ENCODE peak calls at places on chromosomes 13 and 19, in seven cellular contexts. One of them, this sample, is unnamed.

GRCh38 chr13:66689037-66689619 is 541.0 kb downstream of the PCDH9 start:
- DNase-seq in DMS 273 treated with DMSO at 0.1 percent for 48 hours: no peak
- DNase-seq in tibial nerve: no peak
- DNase-seq in posterior cingulate gyrus: no peak
- DNase-seq in spleen: no peak
- DNase-seq in BJ: no peak
- DNase-seq in endothelial cell: no peak
- DNase-seq in this sample: no peak

GRCh38 chr13:83065136-83065535 is 817.1 kb downstream of the SLITRK1 start:
- DNase-seq in posterior cingulate gyrus: no peak
- DNase-seq in tibial nerve: peak
- DNase-seq in BJ: peak
- DNase-seq in spleen: no peak
- DNase-seq in endothelial cell: no peak
- DNase-seq in DMS 273 treated with DMSO at 0.1 percent for 48 hours: no peak
- DNase-seq in this sample: no peak

GRCh38 chr13:24605923-24606372 is 74.3 kb upstream of the ATP12A start:
- DNase-seq in tibial nerve: no peak
- DNase-seq in BJ: no peak
- DNase-seq in endothelial cell: no peak
- DNase-seq in DMS 273 treated with DMSO at 0.1 percent for 48 hours: no peak
- DNase-seq in spleen: no peak
- DNase-seq in posterior cingulate gyrus: no peak
- DNase-seq in this sample: no peak

GRCh38 chr13:105579821-105580707 is 955.4 kb downstream of the EFNB2 start:
- DNase-seq in tibial nerve: no peak
- DNase-seq in endothelial cell: no peak
- DNase-seq in posterior cingulate gyrus: no peak
- DNase-seq in spleen: no peak
- DNase-seq in DMS 273 treated with DMSO at 0.1 percent for 48 hours: no peak
- DNase-seq in BJ: no peak
- DNase-seq in this sample: no peak

GRCh38 chr13:62846302-62846701 is 1430.7 kb upstream of the PCDH20 start:
- DNase-seq in posterior cingulate gyrus: no peak
- DNase-seq in DMS 273 treated with DMSO at 0.1 percent for 48 hours: no peak
- DNase-seq in BJ: no peak
- DNase-seq in endothelial cell: no peak
- DNase-seq in tibial nerve: no peak
- DNase-seq in spleen: no peak
- DNase-seq in this sample: no peak

GRCh38 chr13:92769064-92769463 is 457.5 kb upstream of the GPC6 start:
- DNase-seq in BJ: no peak
- DNase-seq in tibial nerve: no peak
- DNase-seq in endothelial cell: no peak
- DNase-seq in spleen: no peak
- DNase-seq in posterior cingulate gyrus: no peak
- DNase-seq in DMS 273 treated with DMSO at 0.1 percent for 48 hours: no peak
- DNase-seq in this sample: no peak

GRCh38 chr19:40933025-40933424 is 51.0 kb upstream of the CYP2A7 start:
- DNase-seq in endothelial cell: no peak
- DNase-seq in DMS 273 treated with DMSO at 0.1 percent for 48 hours: no peak
- DNase-seq in tibial nerve: no peak
- DNase-seq in BJ: no peak
- DNase-seq in posterior cingulate gyrus: no peak
- DNase-seq in spleen: no peak
- DNase-seq in this sample: no peak

GRCh38 chr13:31073859-31074718 is 87.6 kb downstream of the HSPH1 start:
- DNase-seq in spleen: no peak
- DNase-seq in endothelial cell: no peak
- DNase-seq in BJ: no peak
- DNase-seq in posterior cingulate gyrus: no peak
- DNase-seq in DMS 273 treated with DMSO at 0.1 percent for 48 hours: no peak
- DNase-seq in tibial nerve: no peak
- DNase-seq in this sample: no peak

GRCh38 chr19:30070198-30070969 is 128.3 kb downstream of the URI1 start:
- DNase-seq in BJ: no peak
- DNase-seq in spleen: peak
- DNase-seq in DMS 273 treated with DMSO at 0.1 percent for 48 hours: no peak
- DNase-seq in tibial nerve: no peak
- DNase-seq in endothelial cell: no peak
- DNase-seq in posterior cingulate gyrus: no peak
- DNase-seq in this sample: no peak

GRCh38 chr19:36151144-36152051 is 849 bp downstream of the COX7A1 start:
- DNase-seq in tibial nerve: peak
- DNase-seq in BJ: no peak
- DNase-seq in spleen: peak
- DNase-seq in posterior cingulate gyrus: no peak
- DNase-seq in endothelial cell: peak
- DNase-seq in DMS 273 treated with DMSO at 0.1 percent for 48 hours: no peak
- DNase-seq in this sample: no peak

GRCh38 chr13:40786568-40786996 is 2.8 kb upstream of the SLC25A15 start:
- DNase-seq in BJ: no peak
- DNase-seq in spleen: no peak
- DNase-seq in DMS 273 treated with DMSO at 0.1 percent for 48 hours: no peak
- DNase-seq in tibial nerve: no peak
- DNase-seq in endothelial cell: no peak
- DNase-seq in posterior cingulate gyrus: no peak
- DNase-seq in this sample: no peak

GRCh38 chr13:45521292-45521691 is 56.6 kb downstream of the COG3 start:
- DNase-seq in DMS 273 treated with DMSO at 0.1 percent for 48 hours: no peak
- DNase-seq in posterior cingulate gyrus: no peak
- DNase-seq in tibial nerve: no peak
- DNase-seq in BJ: no peak
- DNase-seq in endothelial cell: no peak
- DNase-seq in spleen: no peak
- DNase-seq in this sample: no peak

GRCh38 chr13:108657520-108657919 is 28.1 kb downstream of the MYO16 start:
- DNase-seq in BJ: no peak
- DNase-seq in DMS 273 treated with DMSO at 0.1 percent for 48 hours: no peak
- DNase-seq in spleen: no peak
- DNase-seq in endothelial cell: no peak
- DNase-seq in tibial nerve: no peak
- DNase-seq in posterior cingulate gyrus: no peak
- DNase-seq in this sample: no peak

GRCh38 chr19:10262771-10263170 is 8.1 kb upstream of the ICAM1 start:
- DNase-seq in DMS 273 treated with DMSO at 0.1 percent for 48 hours: no peak
- DNase-seq in posterior cingulate gyrus: no peak
- DNase-seq in spleen: no peak
- DNase-seq in BJ: no peak
- DNase-seq in endothelial cell: no peak
- DNase-seq in tibial nerve: no peak
- DNase-seq in this sample: no peak

GRCh38 chr19:34972163-34972705 is 8.2 kb upstream of the ZNF792 start:
- DNase-seq in posterior cingulate gyrus: no peak
- DNase-seq in BJ: no peak
- DNase-seq in DMS 273 treated with DMSO at 0.1 percent for 48 hours: no peak
- DNase-seq in endothelial cell: no peak
- DNase-seq in spleen: no peak
- DNase-seq in tibial nerve: no peak
- DNase-seq in this sample: no peak

GRCh38 chr19:1058112-1058511 is 8.9 kb upstream of the ARHGAP45 start:
- DNase-seq in tibial nerve: no peak
- DNase-seq in DMS 273 treated with DMSO at 0.1 percent for 48 hours: no peak
- DNase-seq in spleen: no peak
- DNase-seq in BJ: no peak
- DNase-seq in posterior cingulate gyrus: no peak
- DNase-seq in endothelial cell: no peak
- DNase-seq in this sample: no peak

GRCh38 chr13:22138947-22139346 is 468.1 kb downstream of the FGF9 start:
- DNase-seq in endothelial cell: no peak
- DNase-seq in spleen: no peak
- DNase-seq in posterior cingulate gyrus: no peak
- DNase-seq in tibial nerve: no peak
- DNase-seq in DMS 273 treated with DMSO at 0.1 percent for 48 hours: no peak
- DNase-seq in BJ: no peak
- DNase-seq in this sample: no peak

GRCh38 chr13:76799696-76800095 is 86.5 kb downstream of the KCTD12 start:
- DNase-seq in endothelial cell: no peak
- DNase-seq in tibial nerve: no peak
- DNase-seq in DMS 273 treated with DMSO at 0.1 percent for 48 hours: no peak
- DNase-seq in spleen: no peak
- DNase-seq in posterior cingulate gyrus: no peak
- DNase-seq in BJ: no peak
- DNase-seq in this sample: no peak

GRCh38 chr19:33808399-33808798 is 11.7 kb downstream of the KCTD15 start:
- DNase-seq in spleen: no peak
- DNase-seq in endothelial cell: no peak
- DNase-seq in tibial nerve: no peak
- DNase-seq in BJ: no peak
- DNase-seq in DMS 273 treated with DMSO at 0.1 percent for 48 hours: no peak
- DNase-seq in posterior cingulate gyrus: no peak
- DNase-seq in this sample: no peak

GRCh38 chr13:91946498-91947070 is 548.2 kb downstream of the GPC5 start:
- DNase-seq in spleen: no peak
- DNase-seq in endothelial cell: peak
- DNase-seq in posterior cingulate gyrus: no peak
- DNase-seq in DMS 273 treated with DMSO at 0.1 percent for 48 hours: no peak
- DNase-seq in BJ: no peak
- DNase-seq in tibial nerve: no peak
- DNase-seq in this sample: peak

GRCh38 chr19:52170863-52171320 is 529 bp downstream of the ZNF836 start:
- DNase-seq in posterior cingulate gyrus: no peak
- DNase-seq in endothelial cell: peak
- DNase-seq in spleen: peak
- DNase-seq in tibial nerve: no peak
- DNase-seq in DMS 273 treated with DMSO at 0.1 percent for 48 hours: no peak
- DNase-seq in BJ: no peak
- DNase-seq in this sample: no peak

GRCh38 chr13:53338760-53339159 is 310.1 kb downstream of the OLFM4 start:
- DNase-seq in BJ: no peak
- DNase-seq in endothelial cell: no peak
- DNase-seq in DMS 273 treated with DMSO at 0.1 percent for 48 hours: no peak
- DNase-seq in posterior cingulate gyrus: no peak
- DNase-seq in tibial nerve: no peak
- DNase-seq in spleen: no peak
- DNase-seq in this sample: no peak

GRCh38 chr13:19781526-19781925 is 1.2 kb downstream of the PSPC1 start:
- DNase-seq in BJ: no peak
- DNase-seq in posterior cingulate gyrus: no peak
- DNase-seq in tibial nerve: no peak
- DNase-seq in spleen: no peak
- DNase-seq in endothelial cell: no peak
- DNase-seq in DMS 273 treated with DMSO at 0.1 percent for 48 hours: no peak
- DNase-seq in this sample: no peak

GRCh38 chr13:37446503-37446902 is 152.1 kb downstream of the POSTN start:
- DNase-seq in BJ: peak
- DNase-seq in endothelial cell: no peak
- DNase-seq in tibial nerve: no peak
- DNase-seq in posterior cingulate gyrus: no peak
- DNase-seq in spleen: no peak
- DNase-seq in DMS 273 treated with DMSO at 0.1 percent for 48 hours: no peak
- DNase-seq in this sample: no peak

GRCh38 chr13:62473190-62473943 is 1057.7 kb upstream of the PCDH20 start:
- DNase-seq in posterior cingulate gyrus: no peak
- DNase-seq in spleen: no peak
- DNase-seq in tibial nerve: no peak
- DNase-seq in endothelial cell: no peak
- DNase-seq in BJ: no peak
- DNase-seq in DMS 273 treated with DMSO at 0.1 percent for 48 hours: no peak
- DNase-seq in this sample: no peak

This sample was measured in NCI-H2171.